ENCODE peak calls at places on chromosomes 5 and 9, in four cellular contexts. X is smooth muscle cell of the brain vasculature, F is germinal center, J is SW 1271. R is an unnamed sample.

GRCh38 chr5:38776494-38776893 is 69.3 kb upstream of the OSMR start:
- DNase-seq in J (no peak), F (no peak), X (no peak), R (no peak)

GRCh38 chr9:108620767-108621166 is 235.0 kb downstream of the ACTL7B start:
- DNase-seq in X (peak), F (no peak), J (no peak), R (no peak)

GRCh38 chr9:70256123-70256551 is 2.6 kb upstream of the SMC5 start:
- DNase-seq in J (no peak), F (no peak), X (no peak), R (no peak)

GRCh38 chr5:172765766-172766286 is 5.2 kb downstream of the DUSP1 start:
- DNase-seq in J (no peak), F (no peak), X (no peak), R (peak)

GRCh38 chr5:23445573-23445972 is 61.8 kb upstream of the PRDM9 start:
- DNase-seq in X (no peak), J (no peak), F (no peak), R (no peak)

GRCh38 chr9:131273146-131273545 is 3.2 kb downstream of the FAM78A start:
- DNase-seq in X (no peak), F (peak), J (no peak), R (no peak)

GRCh38 chr9:38370231-38370630 is 22.3 kb upstream of the ALDH1B1 start:
- DNase-seq in J (no peak), F (no peak), X (no peak), R (no peak)

GRCh38 chr5:55188656-55189380 is 15.8 kb upstream of the CDC20B start:
- DNase-seq in F (no peak), X (no peak), J (no peak), R (no peak)

GRCh38 chr5:14727428-14727865 is 62.9 kb downstream of the OTULIN start:
- DNase-seq in J (peak), F (peak), X (peak), R (peak)

GRCh38 chr5:72288923-72289322 is 31.1 kb downstream of the MRPS27 start:
- DNase-seq in X (no peak), J (no peak), F (no peak), R (no peak)

GRCh38 chr5:33313150-33313549 is 127.6 kb upstream of the TARS1 start:
- DNase-seq in F (no peak), X (peak), J (peak), R (no peak)

GRCh38 chr9:116476935-116477381 is 210.1 kb upstream of the TRIM32 start:
- DNase-seq in J (no peak), X (no peak), F (no peak), R (no peak)

GRCh38 chr5:56791396-56791795 is 24.0 kb upstream of the MAP3K1 start:
- DNase-seq in J (no peak), F (no peak), X (no peak), R (no peak)

GRCh38 chr9:123191260-123191659 is 77.1 kb downstream of the STRBP start:
- DNase-seq in J (no peak), X (no peak), F (no peak), R (no peak)

GRCh38 chr5:98307811-98308210 is 465.7 kb upstream of the RGMB start:
- DNase-seq in F (no peak), J (peak), X (no peak), R (no peak)

GRCh38 chr5:171365351-171365750 is 22.3 kb upstream of the NPM1 start:
- DNase-seq in F (peak), J (peak), X (no peak), R (no peak)

GRCh38 chr5:122195784-122196394 is 66.5 kb downstream of the ZNF474 start:
- DNase-seq in J (peak), X (peak), F (no peak), R (no peak)

GRCh38 chr9:92647671-92648446 is 22.1 kb downstream of the IPPK start:
- DNase-seq in F (no peak), J (no peak), X (no peak), R (no peak)

GRCh38 chr5:123617561-123617960 is 105.6 kb downstream of the CSNK1G3 start:
- DNase-seq in J (no peak), F (no peak), X (no peak), R (no peak)

GRCh38 chr9:89475891-89476440 is 21.9 kb downstream of the SEMA4D start:
- DNase-seq in X (no peak), J (no peak), F (no peak), R (no peak)

GRCh38 chr9:21454149-21454548 is 13.9 kb downstream of the IFNA1 start:
- DNase-seq in F (no peak), J (no peak), X (no peak), R (no peak)

GRCh38 chr5:111563041-111563822 is 50.9 kb upstream of the STARD4 start:
- DNase-seq in X (peak), J (no peak), F (no peak), R (no peak)

GRCh38 chr5:43038523-43038989 is 1.6 kb downstream of the ANXA2R start:
- DNase-seq in F (no peak), J (no peak), X (no peak), R (no peak)

GRCh38 chr5:26761040-26761439 is 277.3 kb downstream of the CDH9 start:
- DNase-seq in F (no peak), X (no peak), J (no peak), R (no peak)

GRCh38 chr9:125982798-125983406 is 235.7 kb downstream of the PBX3 start:
- DNase-seq in J (no peak), F (no peak), X (no peak), R (no peak)

GRCh38 chr9:97280755-97281330 is 26.6 kb upstream of the CCDC180 start:
- DNase-seq in F (no peak), J (no peak), X (no peak), R (no peak)

GRCh38 chr5:156137482-156137881 is 189.5 kb upstream of the SGCD start:
- DNase-seq in X (no peak), J (no peak), F (no peak), R (no peak)

GRCh38 chr5:17305964-17306725 is 88.7 kb downstream of the BASP1 start:
- DNase-seq in F (no peak), X (no peak), J (no peak), R (no peak)

GRCh38 chr5:95712347-95712958 is 18.7 kb upstream of the RHOBTB3 start:
- DNase-seq in J (peak), X (no peak), F (no peak), R (no peak)

GRCh38 chr5:180399931-180400330 is 46.8 kb upstream of the GFPT2 start:
- DNase-seq in J (no peak), F (no peak), X (no peak), R (no peak)

GRCh38 chr5:99349842-99350241 is 421.0 kb upstream of the CHD1 start:
- DNase-seq in X (no peak), J (no peak), F (no peak), R (no peak)

GRCh38 chr5:98128846-98129245 is 644.6 kb upstream of the RGMB start:
- DNase-seq in F (no peak), X (no peak), J (no peak), R (no peak)

GRCh38 chr5:34626751-34627150 is 29.4 kb upstream of the RAI14 start:
- DNase-seq in J (no peak), X (no peak), F (no peak), R (no peak)

GRCh38 chr9:36148652-36149051 is 12.1 kb downstream of the GLIPR2 start:
- DNase-seq in X (peak), J (peak), F (no peak), R (no peak)

GRCh38 chr5:15385037-15385436 is 114.9 kb upstream of the FBXL7 start:
- DNase-seq in J (no peak), F (no peak), X (no peak), R (no peak)

GRCh38 chr5:168813179-168813968 is 234.2 kb upstream of the PANK3 start:
- DNase-seq in J (no peak), X (no peak), F (no peak), R (no peak)

GRCh38 chr5:156851880-156852279 is 1.8 kb downstream of the PPP1R2B start:
- DNase-seq in F (no peak), X (no peak), J (no peak), R (no peak)

GRCh38 chr9:27154923-27155322 is 45.9 kb downstream of the TEK start:
- DNase-seq in F (no peak), J (no peak), X (peak), R (no peak)